ENCODE peak calls at places on chromosomes 3 and 15, in four cellular contexts. One of them, this sample, is unnamed.

GRCh38 chr3:182792901-182793662 is at the start of gene ATP11B:
- DNase-seq in fibroblast of lung: peak
- DNase-seq in heart left ventricle: peak
- DNase-seq in aorta: peak
- DNase-seq in this sample: peak

GRCh38 chr15:25246641-25247417 is 192.0 kb downstream of the UBE3A start:
- DNase-seq in fibroblast of lung: no peak
- DNase-seq in heart left ventricle: no peak
- DNase-seq in aorta: peak
- DNase-seq in this sample: peak

GRCh38 chr3:191568206-191568605 is 107.2 kb downstream of the PYDC2 start:
- DNase-seq in fibroblast of lung: no peak
- DNase-seq in heart left ventricle: no peak
- DNase-seq in aorta: no peak
- DNase-seq in this sample: no peak

GRCh38 chr3:123036352-123037014 is 8.9 kb upstream of the SEMA5B start:
- DNase-seq in fibroblast of lung: peak
- DNase-seq in heart left ventricle: no peak
- DNase-seq in aorta: no peak
- DNase-seq in this sample: no peak

GRCh38 chr3:29156071-29156715 is 124.7 kb upstream of the RBMS3 start:
- DNase-seq in fibroblast of lung: no peak
- DNase-seq in heart left ventricle: no peak
- DNase-seq in aorta: no peak
- DNase-seq in this sample: no peak

GRCh38 chr15:35958936-35959335 is 413.0 kb upstream of the DPH6 start:
- DNase-seq in fibroblast of lung: no peak
- DNase-seq in heart left ventricle: no peak
- DNase-seq in aorta: no peak
- DNase-seq in this sample: no peak

GRCh38 chr15:33066584-33066983 is 127.9 kb downstream of the FMN1 start:
- DNase-seq in fibroblast of lung: no peak
- DNase-seq in heart left ventricle: no peak
- DNase-seq in aorta: no peak
- DNase-seq in this sample: no peak

GRCh38 chr3:194095464-194095863 is 40.5 kb upstream of the HES1 start:
- DNase-seq in fibroblast of lung: no peak
- DNase-seq in heart left ventricle: peak
- DNase-seq in aorta: peak
- DNase-seq in this sample: peak

GRCh38 chr3:180871901-180872300 is 40.6 kb upstream of the FXR1 start:
- DNase-seq in fibroblast of lung: peak
- DNase-seq in heart left ventricle: no peak
- DNase-seq in aorta: no peak
- DNase-seq in this sample: no peak

GRCh38 chr15:66483131-66483566 is 14.4 kb downstream of the SNAPC5 start:
- DNase-seq in fibroblast of lung: peak
- DNase-seq in heart left ventricle: no peak
- DNase-seq in aorta: no peak
- DNase-seq in this sample: peak

GRCh38 chr15:35713733-35714132 is 167.8 kb upstream of the DPH6 start:
- DNase-seq in fibroblast of lung: no peak
- DNase-seq in heart left ventricle: no peak
- DNase-seq in aorta: no peak
- DNase-seq in this sample: no peak

GRCh38 chr3:184248454-184249411 is at the start of gene ALG3:
- DNase-seq in fibroblast of lung: peak
- DNase-seq in heart left ventricle: peak
- DNase-seq in aorta: peak
- DNase-seq in this sample: peak

GRCh38 chr3:170117134-170117533 is 64.4 kb downstream of the PHC3 start:
- DNase-seq in fibroblast of lung: no peak
- DNase-seq in heart left ventricle: no peak
- DNase-seq in aorta: no peak
- DNase-seq in this sample: no peak

GRCh38 chr3:155604967-155605366 is 139.9 kb downstream of the PLCH1 start:
- DNase-seq in fibroblast of lung: no peak
- DNase-seq in heart left ventricle: no peak
- DNase-seq in aorta: no peak
- DNase-seq in this sample: no peak

GRCh38 chr3:141373768-141374526 is 5.6 kb downstream of the ZBTB38 start:
- DNase-seq in fibroblast of lung: no peak
- DNase-seq in heart left ventricle: no peak
- DNase-seq in aorta: no peak
- DNase-seq in this sample: no peak

GRCh38 chr15:31136016-31136415 is 34.5 kb upstream of the TRPM1 start:
- DNase-seq in fibroblast of lung: no peak
- DNase-seq in heart left ventricle: no peak
- DNase-seq in aorta: no peak
- DNase-seq in this sample: no peak

GRCh38 chr3:44511238-44511567 is 33.7 kb upstream of the ZNF445 start:
- DNase-seq in fibroblast of lung: peak
- DNase-seq in heart left ventricle: no peak
- DNase-seq in aorta: no peak
- DNase-seq in this sample: no peak

GRCh38 chr3:15113884-15114283 is 14.9 kb upstream of the RBSN start:
- DNase-seq in fibroblast of lung: no peak
- DNase-seq in heart left ventricle: no peak
- DNase-seq in aorta: no peak
- DNase-seq in this sample: no peak

GRCh38 chr3:122668930-122669730 is 11.5 kb upstream of the PARP14 start:
- DNase-seq in fibroblast of lung: peak
- DNase-seq in heart left ventricle: no peak
- DNase-seq in aorta: no peak
- DNase-seq in this sample: no peak

GRCh38 chr15:55247276-55247675 is 42.3 kb downstream of the RAB27A start:
- DNase-seq in fibroblast of lung: no peak
- DNase-seq in heart left ventricle: no peak
- DNase-seq in aorta: no peak
- DNase-seq in this sample: no peak

GRCh38 chr3:138437281-138437680 is 2.9 kb downstream of the ESYT3 start:
- DNase-seq in fibroblast of lung: no peak
- DNase-seq in heart left ventricle: no peak
- DNase-seq in aorta: no peak
- DNase-seq in this sample: no peak

GRCh38 chr3:138434276-138434874 is at the start of gene ESYT3:
- DNase-seq in fibroblast of lung: peak
- DNase-seq in heart left ventricle: peak
- DNase-seq in aorta: peak
- DNase-seq in this sample: peak

GRCh38 chr3:138433892-138434275 is 532 bp upstream of the ESYT3 start:
- DNase-seq in fibroblast of lung: no peak
- DNase-seq in heart left ventricle: no peak
- DNase-seq in aorta: no peak
- DNase-seq in this sample: no peak

GRCh38 chr3:138434875-138435772 is 708 bp downstream of the ESYT3 start:
- DNase-seq in fibroblast of lung: no peak
- DNase-seq in heart left ventricle: no peak
- DNase-seq in aorta: no peak
- DNase-seq in this sample: peak

GRCh38 chr3:138435840-138436239 is 1.4 kb downstream of the ESYT3 start:
- DNase-seq in fibroblast of lung: no peak
- DNase-seq in heart left ventricle: no peak
- DNase-seq in aorta: no peak
- DNase-seq in this sample: no peak
- H3K4me3 ChIP-seq in fibroblast of lung: no peak
- H3K4me3 ChIP-seq in heart left ventricle: peak
- H3K4me3 ChIP-seq in aorta: no peak
- H3K4me3 ChIP-seq in this sample: peak

GRCh38 chr3:159859836-159860235 is 128.8 kb upstream of the IL12A start:
- DNase-seq in fibroblast of lung: no peak
- DNase-seq in heart left ventricle: no peak
- DNase-seq in aorta: no peak
- DNase-seq in this sample: no peak

GRCh38 chr3:159860269-159860668 is 128.4 kb upstream of the IL12A start:
- DNase-seq in fibroblast of lung: no peak
- DNase-seq in heart left ventricle: no peak
- DNase-seq in aorta: no peak
- DNase-seq in this sample: no peak

GRCh38 chr3:159857840-159858239 is 130.8 kb upstream of the IL12A start:
- DNase-seq in fibroblast of lung: no peak
- DNase-seq in heart left ventricle: peak
- DNase-seq in aorta: no peak
- DNase-seq in this sample: no peak

GRCh38 chr3:159859424-159859823 is 129.2 kb upstream of the IL12A start:
- DNase-seq in fibroblast of lung: no peak
- DNase-seq in heart left ventricle: no peak
- DNase-seq in aorta: no peak
- DNase-seq in this sample: no peak

DNA sequence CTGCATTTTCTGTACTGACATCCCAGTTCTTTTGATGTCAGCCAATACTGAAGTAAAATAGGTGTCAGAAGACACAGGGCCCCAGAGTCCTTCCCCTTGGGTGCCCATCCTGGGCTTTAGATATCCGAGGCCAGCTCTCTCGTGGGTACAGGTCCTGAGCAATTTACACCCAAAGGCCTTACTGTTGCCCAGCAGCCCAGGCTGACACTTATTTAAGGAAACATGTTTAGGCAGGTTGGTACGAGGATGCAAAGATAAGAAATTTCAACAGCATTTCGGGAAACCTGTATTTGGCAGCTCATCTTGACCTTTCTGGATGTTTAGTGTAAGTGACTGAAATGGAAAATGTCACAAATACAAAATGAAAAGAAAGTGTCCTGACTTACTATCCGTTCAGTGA is 130.0 kb upstream of the IL12A start:
- DNase-seq in fibroblast of lung: no peak
- DNase-seq in heart left ventricle: no peak
- DNase-seq in aorta: no peak
- DNase-seq in this sample: no peak
- H3K27ac ChIP-seq in fibroblast of lung: no peak
- H3K27ac ChIP-seq in heart left ventricle: peak
- H3K27ac ChIP-seq in aorta: no peak
- H3K27ac ChIP-seq in this sample: no peak

DNA sequence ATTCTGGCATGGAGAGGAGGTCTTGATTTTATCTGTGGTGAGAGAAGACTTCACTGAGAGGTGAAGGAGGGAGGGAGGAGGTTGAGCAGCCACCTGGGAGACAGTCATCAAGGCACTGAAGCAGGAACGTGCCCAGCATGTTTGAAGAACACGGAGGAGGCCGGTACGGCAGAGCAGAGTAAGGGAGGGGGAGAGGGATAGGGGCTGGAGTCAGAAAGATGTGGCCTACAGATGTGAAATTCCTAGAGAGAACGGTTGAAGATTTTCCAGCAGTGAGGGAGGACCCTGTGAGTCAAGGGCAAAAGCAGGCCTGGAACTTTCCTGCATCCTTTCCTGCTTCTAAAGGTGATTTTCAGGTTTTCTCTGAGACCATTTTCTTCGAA is 21.7 kb upstream of the IQCF6 start:
- DNase-seq in fibroblast of lung: no peak
- DNase-seq in heart left ventricle: no peak
- DNase-seq in aorta: no peak
- DNase-seq in this sample: no peak
- H3K4me3 ChIP-seq in fibroblast of lung: no peak
- H3K4me3 ChIP-seq in heart left ventricle: no peak
- H3K4me3 ChIP-seq in aorta: no peak
- H3K4me3 ChIP-seq in this sample: no peak

GRCh38 chr15:57391537-57391936 is 15.2 kb downstream of the CGNL1 start:
- DNase-seq in fibroblast of lung: no peak
- DNase-seq in heart left ventricle: no peak
- DNase-seq in aorta: no peak
- DNase-seq in this sample: no peak
- H3K27ac ChIP-seq in fibroblast of lung: no peak
- H3K27ac ChIP-seq in heart left ventricle: no peak
- H3K27ac ChIP-seq in aorta: no peak
- H3K27ac ChIP-seq in this sample: no peak

GRCh38 chr3:42042747-42043115 is 48.4 kb upstream of the TRAK1 start:
- DNase-seq in fibroblast of lung: peak
- DNase-seq in heart left ventricle: no peak
- DNase-seq in aorta: no peak
- DNase-seq in this sample: no peak
- H3K4me3 ChIP-seq in fibroblast of lung: no peak
- H3K4me3 ChIP-seq in heart left ventricle: peak
- H3K4me3 ChIP-seq in aorta: no peak
- H3K4me3 ChIP-seq in this sample: no peak

GRCh38 chr3:186181901-186182300 is 73.0 kb upstream of the ETV5 start:
- DNase-seq in fibroblast of lung: no peak
- DNase-seq in heart left ventricle: no peak
- DNase-seq in aorta: no peak
- DNase-seq in this sample: no peak
- H3K27ac ChIP-seq in fibroblast of lung: no peak
- H3K27ac ChIP-seq in heart left ventricle: no peak
- H3K27ac ChIP-seq in aorta: no peak
- H3K27ac ChIP-seq in this sample: no peak

GRCh38 chr15:88465633-88466219 is 1.5 kb downstream of the MRPL46 start:
- DNase-seq in fibroblast of lung: peak
- DNase-seq in heart left ventricle: no peak
- DNase-seq in aorta: no peak
- DNase-seq in this sample: no peak
- H3K4me3 ChIP-seq in fibroblast of lung: peak
- H3K4me3 ChIP-seq in heart left ventricle: no peak
- H3K4me3 ChIP-seq in aorta: no peak
- H3K4me3 ChIP-seq in this sample: peak

GRCh38 chr15:80934761-80935221 is 54.8 kb downstream of the MESD start:
- DNase-seq in fibroblast of lung: peak
- DNase-seq in heart left ventricle: no peak
- DNase-seq in aorta: no peak
- DNase-seq in this sample: no peak

GRCh38 chr15:80931191-80931590 is 58.4 kb downstream of the MESD start:
- DNase-seq in fibroblast of lung: no peak
- DNase-seq in heart left ventricle: no peak
- DNase-seq in aorta: no peak
- DNase-seq in this sample: no peak

GRCh38 chr15:80929689-80930088 is 59.9 kb downstream of the MESD start:
- DNase-seq in fibroblast of lung: no peak
- DNase-seq in heart left ventricle: no peak
- DNase-seq in aorta: no peak
- DNase-seq in this sample: no peak

GRCh38 chr15:80931721-80932609 is 57.7 kb downstream of the MESD start:
- DNase-seq in fibroblast of lung: peak
- DNase-seq in heart left ventricle: peak
- DNase-seq in aorta: peak
- DNase-seq in this sample: no peak

DNA sequence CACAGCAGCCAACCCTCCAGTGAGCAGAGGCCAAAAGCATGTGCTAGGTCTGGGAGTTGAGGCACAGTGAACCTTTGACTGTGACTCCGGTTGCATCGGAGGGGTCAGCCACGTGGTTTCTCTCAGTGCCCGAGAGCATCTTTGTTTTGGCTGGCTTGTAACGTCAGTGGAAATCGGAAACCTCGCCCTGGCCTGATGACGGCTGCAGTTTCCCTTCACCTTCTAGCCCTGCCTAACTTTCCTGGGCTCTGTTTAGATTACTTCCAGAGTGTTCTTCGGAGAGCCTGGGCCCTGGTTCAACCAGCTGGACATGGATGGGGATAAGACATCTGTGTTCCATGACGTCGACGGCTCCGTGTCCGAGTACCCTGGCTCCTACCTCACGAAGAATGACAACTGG is 56.6 kb downstream of the MESD start:
- DNase-seq in fibroblast of lung: peak
- DNase-seq in heart left ventricle: peak
- DNase-seq in aorta: peak
- DNase-seq in this sample: no peak
- H3K27ac ChIP-seq in fibroblast of lung: no peak
- H3K27ac ChIP-seq in heart left ventricle: peak
- H3K27ac ChIP-seq in aorta: no peak
- H3K27ac ChIP-seq in this sample: no peak